ENCODE peak calls at places on chromosomes 13 and 19, in five cellular contexts. One of them, this sample, is unnamed.

GRCh38 chr13:36345438-36346221 is 564 bp downstream of the SPART start:
- DNase-seq in neural progenitor cell: peak
- DNase-seq in dorsolateral prefrontal cortex: peak
- DNase-seq in ascending aorta: peak
- DNase-seq in fibroblast of lung: peak
- DNase-seq in this sample: no peak

GRCh38 chr19:4991996-4992698 is 23.2 kb downstream of the KDM4B start:
- DNase-seq in neural progenitor cell: no peak
- DNase-seq in dorsolateral prefrontal cortex: no peak
- DNase-seq in ascending aorta: no peak
- DNase-seq in fibroblast of lung: no peak
- DNase-seq in this sample: no peak

GRCh38 chr19:3450796-3451411 is 29.4 kb downstream of the SMIM24 start:
- DNase-seq in neural progenitor cell: no peak
- DNase-seq in dorsolateral prefrontal cortex: peak
- DNase-seq in ascending aorta: peak
- DNase-seq in fibroblast of lung: peak
- DNase-seq in this sample: peak

GRCh38 chr13:112330479-112331407 is 45.4 kb upstream of the SPACA7 start:
- DNase-seq in neural progenitor cell: no peak
- DNase-seq in dorsolateral prefrontal cortex: no peak
- DNase-seq in ascending aorta: no peak
- DNase-seq in fibroblast of lung: no peak
- DNase-seq in this sample: no peak

GRCh38 chr19:3375221-3376088 is 9.1 kb downstream of the NFIC start:
- DNase-seq in neural progenitor cell: no peak
- DNase-seq in dorsolateral prefrontal cortex: peak
- DNase-seq in ascending aorta: peak
- DNase-seq in fibroblast of lung: peak
- DNase-seq in this sample: no peak

GRCh38 chr19:1577090-1577928 is 9.2 kb upstream of the MEX3D start:
- DNase-seq in neural progenitor cell: no peak
- DNase-seq in dorsolateral prefrontal cortex: no peak
- DNase-seq in ascending aorta: no peak
- DNase-seq in fibroblast of lung: no peak
- DNase-seq in this sample: no peak

GRCh38 chr19:3660493-3661219 is 34.1 kb upstream of the CACTIN start:
- DNase-seq in neural progenitor cell: no peak
- DNase-seq in dorsolateral prefrontal cortex: peak
- DNase-seq in ascending aorta: no peak
- DNase-seq in fibroblast of lung: no peak
- DNase-seq in this sample: no peak

GRCh38 chr19:6108721-6109633 is 1.3 kb downstream of the RFX2 start:
- DNase-seq in neural progenitor cell: peak
- DNase-seq in dorsolateral prefrontal cortex: no peak
- DNase-seq in ascending aorta: no peak
- DNase-seq in fibroblast of lung: peak
- DNase-seq in this sample: no peak

GRCh38 chr19:38245826-38246498 is 10.2 kb downstream of the PPP1R14A start:
- DNase-seq in neural progenitor cell: no peak
- DNase-seq in dorsolateral prefrontal cortex: no peak
- DNase-seq in ascending aorta: no peak
- DNase-seq in fibroblast of lung: no peak
- DNase-seq in this sample: no peak

GRCh38 chr19:3323026-3323425 is 43.4 kb upstream of the NFIC start:
- DNase-seq in neural progenitor cell: no peak
- DNase-seq in dorsolateral prefrontal cortex: no peak
- DNase-seq in ascending aorta: no peak
- DNase-seq in fibroblast of lung: no peak
- DNase-seq in this sample: no peak

GRCh38 chr13:97308735-97309429 is 86.7 kb downstream of the MBNL2 start:
- DNase-seq in neural progenitor cell: no peak
- DNase-seq in dorsolateral prefrontal cortex: no peak
- DNase-seq in ascending aorta: no peak
- DNase-seq in fibroblast of lung: no peak
- DNase-seq in this sample: no peak

GRCh38 chr19:46718934-46719551 is 2.1 kb upstream of the PRKD2 start:
- DNase-seq in neural progenitor cell: no peak
- DNase-seq in dorsolateral prefrontal cortex: no peak
- DNase-seq in ascending aorta: no peak
- DNase-seq in fibroblast of lung: no peak
- DNase-seq in this sample: no peak

GRCh38 chr13:99264053-99264452 is 5.9 kb upstream of the GPR18 start:
- DNase-seq in neural progenitor cell: no peak
- DNase-seq in dorsolateral prefrontal cortex: no peak
- DNase-seq in ascending aorta: no peak
- DNase-seq in fibroblast of lung: no peak
- DNase-seq in this sample: no peak

GRCh38 chr19:46629546-46630025 is 4.7 kb upstream of the PTGIR start:
- DNase-seq in neural progenitor cell: no peak
- DNase-seq in dorsolateral prefrontal cortex: no peak
- DNase-seq in ascending aorta: no peak
- DNase-seq in fibroblast of lung: peak
- DNase-seq in this sample: no peak

GRCh38 chr19:48844472-48844871 is 8.2 kb upstream of the HSD17B14 start:
- DNase-seq in neural progenitor cell: peak
- DNase-seq in dorsolateral prefrontal cortex: no peak
- DNase-seq in ascending aorta: no peak
- DNase-seq in fibroblast of lung: peak
- DNase-seq in this sample: no peak

GRCh38 chr19:46408611-46409039 is 4.7 kb downstream of the CCDC8 start:
- DNase-seq in neural progenitor cell: peak
- DNase-seq in dorsolateral prefrontal cortex: peak
- DNase-seq in ascending aorta: no peak
- DNase-seq in fibroblast of lung: peak
- DNase-seq in this sample: no peak

GRCh38 chr19:41869374-41869955 is 7.6 kb upstream of the CD79A start:
- DNase-seq in neural progenitor cell: no peak
- DNase-seq in dorsolateral prefrontal cortex: no peak
- DNase-seq in ascending aorta: no peak
- DNase-seq in fibroblast of lung: no peak
- DNase-seq in this sample: no peak

GRCh38 chr13:47945738-47946137 is 55.3 kb downstream of the SUCLA2 start:
- DNase-seq in neural progenitor cell: no peak
- DNase-seq in dorsolateral prefrontal cortex: no peak
- DNase-seq in ascending aorta: no peak
- DNase-seq in fibroblast of lung: peak
- DNase-seq in this sample: no peak

GRCh38 chr13:99990045-99990977 is 8.7 kb downstream of the ZIC2 start:
- DNase-seq in neural progenitor cell: peak
- DNase-seq in dorsolateral prefrontal cortex: no peak
- DNase-seq in ascending aorta: no peak
- DNase-seq in fibroblast of lung: no peak
- DNase-seq in this sample: no peak

GRCh38 chr13:75482070-75482819 is at the start of gene TBC1D4:
- DNase-seq in neural progenitor cell: peak
- DNase-seq in dorsolateral prefrontal cortex: peak
- DNase-seq in ascending aorta: peak
- DNase-seq in fibroblast of lung: peak
- DNase-seq in this sample: peak

GRCh38 chr13:111610077-111610476 is 289.6 kb downstream of the TEX29 start:
- DNase-seq in neural progenitor cell: no peak
- DNase-seq in dorsolateral prefrontal cortex: no peak
- DNase-seq in ascending aorta: no peak
- DNase-seq in fibroblast of lung: no peak
- DNase-seq in this sample: no peak

GRCh38 chr13:75489502-75490263 is 7.7 kb upstream of the TBC1D4 start:
- DNase-seq in neural progenitor cell: no peak
- DNase-seq in dorsolateral prefrontal cortex: no peak
- DNase-seq in ascending aorta: no peak
- DNase-seq in fibroblast of lung: peak
- DNase-seq in this sample: peak

GRCh38 chr13:84445776-84446175 is 563.5 kb upstream of the SLITRK1 start:
- DNase-seq in neural progenitor cell: no peak
- DNase-seq in dorsolateral prefrontal cortex: no peak
- DNase-seq in ascending aorta: no peak
- DNase-seq in fibroblast of lung: no peak
- DNase-seq in this sample: peak

GRCh38 chr19:6204212-6204611 is 68.7 kb downstream of the ACSBG2 start:
- DNase-seq in neural progenitor cell: no peak
- DNase-seq in dorsolateral prefrontal cortex: no peak
- DNase-seq in ascending aorta: no peak
- DNase-seq in fibroblast of lung: no peak
- DNase-seq in this sample: no peak

GRCh38 chr13:29210676-29211075 is 384.8 kb downstream of the SLC7A1 start:
- DNase-seq in neural progenitor cell: no peak
- DNase-seq in dorsolateral prefrontal cortex: no peak
- DNase-seq in ascending aorta: no peak
- DNase-seq in fibroblast of lung: no peak
- DNase-seq in this sample: no peak

GRCh38 chr19:2546128-2547032 is 70.5 kb downstream of the GADD45B start:
- DNase-seq in neural progenitor cell: peak
- DNase-seq in dorsolateral prefrontal cortex: peak
- DNase-seq in ascending aorta: peak
- DNase-seq in fibroblast of lung: peak
- DNase-seq in this sample: no peak

GRCh38 chr13:110334841-110335490 is 27.9 kb downstream of the COL4A2 start:
- DNase-seq in neural progenitor cell: no peak
- DNase-seq in dorsolateral prefrontal cortex: no peak
- DNase-seq in ascending aorta: no peak
- DNase-seq in fibroblast of lung: no peak
- DNase-seq in this sample: no peak

GRCh38 chr19:35126624-35126959 is 8.3 kb downstream of the LGI4 start:
- DNase-seq in neural progenitor cell: peak
- DNase-seq in dorsolateral prefrontal cortex: peak
- DNase-seq in ascending aorta: no peak
- DNase-seq in fibroblast of lung: no peak
- DNase-seq in this sample: no peak

GRCh38 chr13:71865858-71866172 is 1.2 kb downstream of the DACH1 start:
- DNase-seq in neural progenitor cell: peak
- DNase-seq in dorsolateral prefrontal cortex: no peak
- DNase-seq in ascending aorta: no peak
- DNase-seq in fibroblast of lung: peak
- DNase-seq in this sample: no peak

GRCh38 chr13:48629282-48629681 is 24.4 kb upstream of the CYSLTR2 start:
- DNase-seq in neural progenitor cell: no peak
- DNase-seq in dorsolateral prefrontal cortex: no peak
- DNase-seq in ascending aorta: no peak
- DNase-seq in fibroblast of lung: no peak
- DNase-seq in this sample: no peak

GRCh38 chr19:31014668-31015067 is 334.6 kb downstream of the TSHZ3 start:
- DNase-seq in neural progenitor cell: no peak
- DNase-seq in dorsolateral prefrontal cortex: no peak
- DNase-seq in ascending aorta: no peak
- DNase-seq in fibroblast of lung: no peak
- DNase-seq in this sample: no peak

GRCh38 chr19:31013391-31013975 is 335.8 kb downstream of the TSHZ3 start:
- DNase-seq in neural progenitor cell: no peak
- DNase-seq in dorsolateral prefrontal cortex: no peak
- DNase-seq in ascending aorta: no peak
- DNase-seq in fibroblast of lung: no peak
- DNase-seq in this sample: no peak

GRCh38 chr19:31018951-31019350 is 330.3 kb downstream of the TSHZ3 start:
- DNase-seq in neural progenitor cell: no peak
- DNase-seq in dorsolateral prefrontal cortex: no peak
- DNase-seq in ascending aorta: no peak
- DNase-seq in fibroblast of lung: no peak
- DNase-seq in this sample: no peak

GRCh38 chr19:31015778-31016177 is 333.5 kb downstream of the TSHZ3 start:
- DNase-seq in neural progenitor cell: no peak
- DNase-seq in dorsolateral prefrontal cortex: no peak
- DNase-seq in ascending aorta: no peak
- DNase-seq in fibroblast of lung: no peak
- DNase-seq in this sample: no peak
- H3K27ac ChIP-seq in neural progenitor cell: no peak
- H3K27ac ChIP-seq in dorsolateral prefrontal cortex: no peak
- H3K27ac ChIP-seq in ascending aorta: no peak
- H3K27ac ChIP-seq in fibroblast of lung: no peak
- H3K27ac ChIP-seq in this sample: no peak

GRCh38 chr13:80131204-80131603 is 209.7 kb downstream of the SPRY2 start:
- DNase-seq in neural progenitor cell: peak
- DNase-seq in dorsolateral prefrontal cortex: peak
- DNase-seq in ascending aorta: no peak
- DNase-seq in fibroblast of lung: peak
- DNase-seq in this sample: no peak
- H3K27ac ChIP-seq in neural progenitor cell: no peak
- H3K27ac ChIP-seq in dorsolateral prefrontal cortex: peak
- H3K27ac ChIP-seq in ascending aorta: peak
- H3K27ac ChIP-seq in fibroblast of lung: peak
- H3K27ac ChIP-seq in this sample: no peak

DNA sequence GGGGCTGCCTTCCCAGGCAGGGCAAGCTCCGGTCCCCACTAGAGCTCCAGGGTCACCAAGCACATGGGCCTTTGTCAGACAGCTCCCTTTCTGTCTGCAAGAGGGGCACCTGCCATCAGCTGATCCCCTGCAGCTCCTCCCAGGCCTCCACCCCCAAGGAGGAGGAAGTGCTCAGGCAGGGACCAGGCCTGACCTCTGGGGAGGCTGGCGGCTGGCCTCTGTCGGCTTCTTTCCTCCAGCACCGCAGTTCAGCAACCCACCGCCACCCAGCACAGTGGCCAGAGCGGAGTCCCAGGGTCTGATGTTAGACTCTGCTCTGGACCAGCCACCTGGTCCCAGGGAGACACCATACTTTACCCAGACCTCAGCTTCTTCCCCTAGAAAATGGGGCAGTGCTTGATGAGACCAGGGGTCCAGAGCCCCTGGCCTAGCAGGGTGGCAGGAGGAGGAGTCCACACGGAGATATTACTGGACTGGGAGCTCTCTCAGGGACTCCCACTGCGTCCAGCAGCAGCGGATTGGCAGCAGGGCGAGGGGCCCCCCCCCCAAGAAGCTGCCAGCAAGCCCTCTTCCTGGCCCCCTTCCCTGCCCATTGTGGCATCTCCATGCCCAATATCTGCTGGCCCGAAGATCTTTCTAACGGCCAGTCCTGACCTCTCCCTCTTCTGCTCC is 24.1 kb downstream of the NKPD1 start:
- DNase-seq in neural progenitor cell: peak
- DNase-seq in dorsolateral prefrontal cortex: no peak
- DNase-seq in ascending aorta: no peak
- DNase-seq in fibroblast of lung: no peak
- DNase-seq in this sample: no peak
- H3K27ac ChIP-seq in neural progenitor cell: peak
- H3K27ac ChIP-seq in dorsolateral prefrontal cortex: peak
- H3K27ac ChIP-seq in ascending aorta: no peak
- H3K27ac ChIP-seq in fibroblast of lung: no peak
- H3K27ac ChIP-seq in this sample: no peak

DNA sequence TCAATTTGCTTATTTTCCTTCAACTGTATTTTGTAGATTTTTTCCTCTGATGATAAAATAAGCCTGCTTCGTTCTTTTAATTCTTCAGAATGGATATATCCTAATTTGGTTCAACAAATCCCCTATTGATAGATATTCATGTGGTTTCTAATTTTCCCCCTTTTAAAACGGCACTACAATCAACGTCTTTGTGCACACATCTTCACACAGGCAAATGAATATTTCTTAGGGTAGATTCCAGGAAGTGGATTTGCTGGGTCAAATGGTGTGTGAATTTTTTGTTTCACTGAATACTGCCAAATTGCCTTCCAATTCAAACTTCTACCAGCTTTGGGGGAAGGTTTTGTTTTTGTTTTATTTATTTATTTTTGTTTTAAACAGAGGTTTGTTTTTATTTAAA is 287.3 kb downstream of the FOXO1 start:
- DNase-seq in neural progenitor cell: no peak
- DNase-seq in dorsolateral prefrontal cortex: no peak
- DNase-seq in ascending aorta: no peak
- DNase-seq in fibroblast of lung: no peak
- DNase-seq in this sample: no peak
- H3K27ac ChIP-seq in neural progenitor cell: no peak
- H3K27ac ChIP-seq in dorsolateral prefrontal cortex: peak
- H3K27ac ChIP-seq in ascending aorta: no peak
- H3K27ac ChIP-seq in fibroblast of lung: no peak
- H3K27ac ChIP-seq in this sample: no peak

This sample was measured in epithelial cell of prostate.